ENCODE peak calls at places on chromosome 6, in eight cellular contexts. One of them, this sample, is unnamed.

GRCh38 chr6:159493888-159494632 is 199.0 kb downstream of the SOD2 start:
- DNase-seq in SK-N-SH: no peak
- DNase-seq in iPS-NIHi11: no peak
- DNase-seq in iris pigment epithelial cell: no peak
- DNase-seq in renal cortical epithelial cell: no peak
- DNase-seq in NCI-H345: no peak
- DNase-seq in suprapubic skin: no peak
- DNase-seq in activated T-helper 2 cell treated with anti-CD3 and anti-CD28 coated beads, Interferon-gamma antibody, Interleukin-2, Interleukin-4, amounts not matched to agents 10 μg/mL and 5 μg/mL and 100 μg/mL, durations not matched to agents 14 hours and 24 hours and 36 hours: no peak
- DNase-seq in this sample: no peak

GRCh38 chr6:12163149-12163548 is 127.0 kb upstream of the EDN1 start:
- DNase-seq in SK-N-SH: no peak
- DNase-seq in iris pigment epithelial cell: peak
- DNase-seq in activated T-helper 2 cell treated with anti-CD3 and anti-CD28 coated beads, Interferon-gamma antibody, Interleukin-2, Interleukin-4, amounts not matched to agents 10 μg/mL and 5 μg/mL and 100 μg/mL, durations not matched to agents 14 hours and 24 hours and 36 hours: peak
- DNase-seq in renal cortical epithelial cell: no peak
- DNase-seq in iPS-NIHi11: no peak
- DNase-seq in suprapubic skin: no peak
- DNase-seq in NCI-H345: no peak
- DNase-seq in this sample: no peak

GRCh38 chr6:43610431-43610830 is 18.6 kb downstream of the GTPBP2 start:
- DNase-seq in activated T-helper 2 cell treated with anti-CD3 and anti-CD28 coated beads, Interferon-gamma antibody, Interleukin-2, Interleukin-4, amounts not matched to agents 10 μg/mL and 5 μg/mL and 100 μg/mL, durations not matched to agents 14 hours and 24 hours and 36 hours: no peak
- DNase-seq in SK-N-SH: no peak
- DNase-seq in NCI-H345: no peak
- DNase-seq in iris pigment epithelial cell: no peak
- DNase-seq in renal cortical epithelial cell: no peak
- DNase-seq in iPS-NIHi11: no peak
- DNase-seq in suprapubic skin: no peak
- DNase-seq in this sample: no peak

GRCh38 chr6:118220429-118221128 is 313.5 kb downstream of the SLC35F1 start:
- DNase-seq in iPS-NIHi11: no peak
- DNase-seq in SK-N-SH: no peak
- DNase-seq in renal cortical epithelial cell: no peak
- DNase-seq in activated T-helper 2 cell treated with anti-CD3 and anti-CD28 coated beads, Interferon-gamma antibody, Interleukin-2, Interleukin-4, amounts not matched to agents 10 μg/mL and 5 μg/mL and 100 μg/mL, durations not matched to agents 14 hours and 24 hours and 36 hours: no peak
- DNase-seq in suprapubic skin: no peak
- DNase-seq in iris pigment epithelial cell: no peak
- DNase-seq in NCI-H345: no peak
- DNase-seq in this sample: no peak

GRCh38 chr6:6885521-6886088 is 222.2 kb upstream of the RREB1 start:
- DNase-seq in renal cortical epithelial cell: no peak
- DNase-seq in activated T-helper 2 cell treated with anti-CD3 and anti-CD28 coated beads, Interferon-gamma antibody, Interleukin-2, Interleukin-4, amounts not matched to agents 10 μg/mL and 5 μg/mL and 100 μg/mL, durations not matched to agents 14 hours and 24 hours and 36 hours: no peak
- DNase-seq in suprapubic skin: no peak
- DNase-seq in iris pigment epithelial cell: no peak
- DNase-seq in iPS-NIHi11: no peak
- DNase-seq in NCI-H345: no peak
- DNase-seq in SK-N-SH: no peak
- DNase-seq in this sample: no peak

GRCh38 chr6:14428269-14428668 is 310.7 kb downstream of the CD83 start:
- DNase-seq in SK-N-SH: no peak
- DNase-seq in iPS-NIHi11: no peak
- DNase-seq in iris pigment epithelial cell: no peak
- DNase-seq in NCI-H345: no peak
- DNase-seq in renal cortical epithelial cell: no peak
- DNase-seq in suprapubic skin: no peak
- DNase-seq in activated T-helper 2 cell treated with anti-CD3 and anti-CD28 coated beads, Interferon-gamma antibody, Interleukin-2, Interleukin-4, amounts not matched to agents 10 μg/mL and 5 μg/mL and 100 μg/mL, durations not matched to agents 14 hours and 24 hours and 36 hours: no peak
- DNase-seq in this sample: no peak

GRCh38 chr6:169970306-169970988 is 219.0 kb downstream of the ERMARD start:
- DNase-seq in activated T-helper 2 cell treated with anti-CD3 and anti-CD28 coated beads, Interferon-gamma antibody, Interleukin-2, Interleukin-4, amounts not matched to agents 10 μg/mL and 5 μg/mL and 100 μg/mL, durations not matched to agents 14 hours and 24 hours and 36 hours: peak
- DNase-seq in NCI-H345: no peak
- DNase-seq in iris pigment epithelial cell: no peak
- DNase-seq in SK-N-SH: peak
- DNase-seq in suprapubic skin: peak
- DNase-seq in iPS-NIHi11: peak
- DNase-seq in renal cortical epithelial cell: no peak
- DNase-seq in this sample: no peak

GRCh38 chr6:1766663-1767062 is 156.9 kb downstream of the FOXC1 start:
- DNase-seq in iPS-NIHi11: no peak
- DNase-seq in suprapubic skin: no peak
- DNase-seq in renal cortical epithelial cell: peak
- DNase-seq in activated T-helper 2 cell treated with anti-CD3 and anti-CD28 coated beads, Interferon-gamma antibody, Interleukin-2, Interleukin-4, amounts not matched to agents 10 μg/mL and 5 μg/mL and 100 μg/mL, durations not matched to agents 14 hours and 24 hours and 36 hours: no peak
- DNase-seq in SK-N-SH: peak
- DNase-seq in iris pigment epithelial cell: peak
- DNase-seq in NCI-H345: no peak
- DNase-seq in this sample: no peak

GRCh38 chr6:149985506-149985937 is 21.8 kb downstream of the ULBP1 start:
- DNase-seq in renal cortical epithelial cell: no peak
- DNase-seq in NCI-H345: no peak
- DNase-seq in activated T-helper 2 cell treated with anti-CD3 and anti-CD28 coated beads, Interferon-gamma antibody, Interleukin-2, Interleukin-4, amounts not matched to agents 10 μg/mL and 5 μg/mL and 100 μg/mL, durations not matched to agents 14 hours and 24 hours and 36 hours: no peak
- DNase-seq in SK-N-SH: no peak
- DNase-seq in iris pigment epithelial cell: no peak
- DNase-seq in suprapubic skin: peak
- DNase-seq in iPS-NIHi11: no peak
- DNase-seq in this sample: no peak

GRCh38 chr6:143005816-143006215 is 54.9 kb upstream of the AIG1 start:
- DNase-seq in iris pigment epithelial cell: no peak
- DNase-seq in NCI-H345: no peak
- DNase-seq in suprapubic skin: no peak
- DNase-seq in SK-N-SH: no peak
- DNase-seq in renal cortical epithelial cell: no peak
- DNase-seq in activated T-helper 2 cell treated with anti-CD3 and anti-CD28 coated beads, Interferon-gamma antibody, Interleukin-2, Interleukin-4, amounts not matched to agents 10 μg/mL and 5 μg/mL and 100 μg/mL, durations not matched to agents 14 hours and 24 hours and 36 hours: no peak
- DNase-seq in iPS-NIHi11: no peak
- DNase-seq in this sample: no peak

GRCh38 chr6:31660998-31661866 is 654 bp upstream of the C6orf47 start:
- DNase-seq in iPS-NIHi11: no peak
- DNase-seq in suprapubic skin: no peak
- DNase-seq in iris pigment epithelial cell: peak
- DNase-seq in activated T-helper 2 cell treated with anti-CD3 and anti-CD28 coated beads, Interferon-gamma antibody, Interleukin-2, Interleukin-4, amounts not matched to agents 10 μg/mL and 5 μg/mL and 100 μg/mL, durations not matched to agents 14 hours and 24 hours and 36 hours: no peak
- DNase-seq in NCI-H345: no peak
- DNase-seq in renal cortical epithelial cell: peak
- DNase-seq in SK-N-SH: no peak
- DNase-seq in this sample: no peak

GRCh38 chr6:97440590-97441176 is 157.7 kb upstream of the MMS22L start:
- DNase-seq in SK-N-SH: peak
- DNase-seq in activated T-helper 2 cell treated with anti-CD3 and anti-CD28 coated beads, Interferon-gamma antibody, Interleukin-2, Interleukin-4, amounts not matched to agents 10 μg/mL and 5 μg/mL and 100 μg/mL, durations not matched to agents 14 hours and 24 hours and 36 hours: no peak
- DNase-seq in renal cortical epithelial cell: peak
- DNase-seq in suprapubic skin: no peak
- DNase-seq in iPS-NIHi11: peak
- DNase-seq in iris pigment epithelial cell: peak
- DNase-seq in NCI-H345: peak
- DNase-seq in this sample: peak

GRCh38 chr6:14635933-14636599 is 518.5 kb downstream of the CD83 start:
- DNase-seq in iris pigment epithelial cell: no peak
- DNase-seq in suprapubic skin: no peak
- DNase-seq in activated T-helper 2 cell treated with anti-CD3 and anti-CD28 coated beads, Interferon-gamma antibody, Interleukin-2, Interleukin-4, amounts not matched to agents 10 μg/mL and 5 μg/mL and 100 μg/mL, durations not matched to agents 14 hours and 24 hours and 36 hours: no peak
- DNase-seq in SK-N-SH: no peak
- DNase-seq in NCI-H345: no peak
- DNase-seq in iPS-NIHi11: no peak
- DNase-seq in renal cortical epithelial cell: no peak
- DNase-seq in this sample: no peak

GRCh38 chr6:169229611-169230321 is 23.9 kb downstream of the THBS2 start:
- DNase-seq in suprapubic skin: no peak
- DNase-seq in renal cortical epithelial cell: no peak
- DNase-seq in iPS-NIHi11: no peak
- DNase-seq in activated T-helper 2 cell treated with anti-CD3 and anti-CD28 coated beads, Interferon-gamma antibody, Interleukin-2, Interleukin-4, amounts not matched to agents 10 μg/mL and 5 μg/mL and 100 μg/mL, durations not matched to agents 14 hours and 24 hours and 36 hours: no peak
- DNase-seq in iris pigment epithelial cell: no peak
- DNase-seq in NCI-H345: no peak
- DNase-seq in SK-N-SH: no peak
- DNase-seq in this sample: no peak

GRCh38 chr6:53464942-53465460 is 79.9 kb downstream of the GCLC start:
- DNase-seq in iris pigment epithelial cell: peak
- DNase-seq in iPS-NIHi11: no peak
- DNase-seq in SK-N-SH: no peak
- DNase-seq in suprapubic skin: no peak
- DNase-seq in renal cortical epithelial cell: peak
- DNase-seq in NCI-H345: no peak
- DNase-seq in activated T-helper 2 cell treated with anti-CD3 and anti-CD28 coated beads, Interferon-gamma antibody, Interleukin-2, Interleukin-4, amounts not matched to agents 10 μg/mL and 5 μg/mL and 100 μg/mL, durations not matched to agents 14 hours and 24 hours and 36 hours: no peak
- DNase-seq in this sample: no peak

GRCh38 chr6:119160911-119161310 is 82.4 kb upstream of the FAM184A start:
- DNase-seq in iPS-NIHi11: no peak
- DNase-seq in renal cortical epithelial cell: no peak
- DNase-seq in SK-N-SH: no peak
- DNase-seq in activated T-helper 2 cell treated with anti-CD3 and anti-CD28 coated beads, Interferon-gamma antibody, Interleukin-2, Interleukin-4, amounts not matched to agents 10 μg/mL and 5 μg/mL and 100 μg/mL, durations not matched to agents 14 hours and 24 hours and 36 hours: no peak
- DNase-seq in NCI-H345: no peak
- DNase-seq in suprapubic skin: no peak
- DNase-seq in iris pigment epithelial cell: no peak
- DNase-seq in this sample: no peak

GRCh38 chr6:6736753-6737654 is 148.5 kb downstream of the LY86 start:
- DNase-seq in NCI-H345: no peak
- DNase-seq in renal cortical epithelial cell: peak
- DNase-seq in iPS-NIHi11: peak
- DNase-seq in SK-N-SH: peak
- DNase-seq in suprapubic skin: peak
- DNase-seq in activated T-helper 2 cell treated with anti-CD3 and anti-CD28 coated beads, Interferon-gamma antibody, Interleukin-2, Interleukin-4, amounts not matched to agents 10 μg/mL and 5 μg/mL and 100 μg/mL, durations not matched to agents 14 hours and 24 hours and 36 hours: no peak
- DNase-seq in iris pigment epithelial cell: peak
- DNase-seq in this sample: no peak

GRCh38 chr6:125974214-125974866 is 12.0 kb upstream of the TRMT11 start:
- DNase-seq in NCI-H345: peak
- DNase-seq in SK-N-SH: peak
- DNase-seq in iris pigment epithelial cell: peak
- DNase-seq in renal cortical epithelial cell: peak
- DNase-seq in iPS-NIHi11: no peak
- DNase-seq in activated T-helper 2 cell treated with anti-CD3 and anti-CD28 coated beads, Interferon-gamma antibody, Interleukin-2, Interleukin-4, amounts not matched to agents 10 μg/mL and 5 μg/mL and 100 μg/mL, durations not matched to agents 14 hours and 24 hours and 36 hours: no peak
- DNase-seq in suprapubic skin: no peak
- DNase-seq in this sample: peak

GRCh38 chr6:16950311-16950710 is 151.5 kb upstream of the STMND1 start:
- DNase-seq in iPS-NIHi11: no peak
- DNase-seq in suprapubic skin: no peak
- DNase-seq in iris pigment epithelial cell: no peak
- DNase-seq in NCI-H345: no peak
- DNase-seq in activated T-helper 2 cell treated with anti-CD3 and anti-CD28 coated beads, Interferon-gamma antibody, Interleukin-2, Interleukin-4, amounts not matched to agents 10 μg/mL and 5 μg/mL and 100 μg/mL, durations not matched to agents 14 hours and 24 hours and 36 hours: no peak
- DNase-seq in SK-N-SH: no peak
- DNase-seq in renal cortical epithelial cell: no peak
- DNase-seq in this sample: no peak

GRCh38 chr6:155895641-155896040 is 440.0 kb upstream of the NOX3 start:
- DNase-seq in SK-N-SH: no peak
- DNase-seq in activated T-helper 2 cell treated with anti-CD3 and anti-CD28 coated beads, Interferon-gamma antibody, Interleukin-2, Interleukin-4, amounts not matched to agents 10 μg/mL and 5 μg/mL and 100 μg/mL, durations not matched to agents 14 hours and 24 hours and 36 hours: no peak
- DNase-seq in iris pigment epithelial cell: no peak
- DNase-seq in NCI-H345: no peak
- DNase-seq in renal cortical epithelial cell: no peak
- DNase-seq in suprapubic skin: no peak
- DNase-seq in iPS-NIHi11: no peak
- DNase-seq in this sample: no peak

GRCh38 chr6:143528164-143528811 is 16.8 kb upstream of the FUCA2 start:
- DNase-seq in iris pigment epithelial cell: no peak
- DNase-seq in suprapubic skin: no peak
- DNase-seq in renal cortical epithelial cell: no peak
- DNase-seq in NCI-H345: no peak
- DNase-seq in activated T-helper 2 cell treated with anti-CD3 and anti-CD28 coated beads, Interferon-gamma antibody, Interleukin-2, Interleukin-4, amounts not matched to agents 10 μg/mL and 5 μg/mL and 100 μg/mL, durations not matched to agents 14 hours and 24 hours and 36 hours: no peak
- DNase-seq in iPS-NIHi11: no peak
- DNase-seq in SK-N-SH: no peak
- DNase-seq in this sample: no peak

GRCh38 chr6:145784683-145785082 is 29.9 kb downstream of the FBXO30 start:
- DNase-seq in iris pigment epithelial cell: no peak
- DNase-seq in NCI-H345: no peak
- DNase-seq in renal cortical epithelial cell: no peak
- DNase-seq in activated T-helper 2 cell treated with anti-CD3 and anti-CD28 coated beads, Interferon-gamma antibody, Interleukin-2, Interleukin-4, amounts not matched to agents 10 μg/mL and 5 μg/mL and 100 μg/mL, durations not matched to agents 14 hours and 24 hours and 36 hours: no peak
- DNase-seq in iPS-NIHi11: no peak
- DNase-seq in suprapubic skin: no peak
- DNase-seq in SK-N-SH: no peak
- DNase-seq in this sample: no peak

GRCh38 chr6:85355816-85356215 is 94.1 kb upstream of the NT5E start:
- DNase-seq in iris pigment epithelial cell: no peak
- DNase-seq in iPS-NIHi11: no peak
- DNase-seq in SK-N-SH: no peak
- DNase-seq in NCI-H345: no peak
- DNase-seq in activated T-helper 2 cell treated with anti-CD3 and anti-CD28 coated beads, Interferon-gamma antibody, Interleukin-2, Interleukin-4, amounts not matched to agents 10 μg/mL and 5 μg/mL and 100 μg/mL, durations not matched to agents 14 hours and 24 hours and 36 hours: no peak
- DNase-seq in renal cortical epithelial cell: no peak
- DNase-seq in suprapubic skin: no peak
- DNase-seq in this sample: no peak

This sample was measured in NCI-H1105.